ENCODE peak calls at places on chromosome 14, in ten cellular contexts. L is fibroblast of lung, C is cardiac muscle cell, I is GM23248, K is tibial artery, J is lung, U is stomach, D is adrenal gland, B is neural progenitor cell, Q is right cardiac atrium. P is an unnamed sample.

GRCh38 chr14:32075636-32076277 is 1.3 kb upstream of the ARHGAP5 start:
- DNase-seq in L (peak; percentile 31), C (peak; percentile 24), I (peak; percentile 87), K (peak; percentile 80), J (no peak), U (no peak), D (peak; percentile 65), B (peak; percentile 52), Q (no peak), P (peak; percentile 12)

GRCh38 chr14:53915364-53916014 is 41.1 kb downstream of the BMP4 start:
- DNase-seq in L (peak; percentile 16), C (peak; percentile 36), I (no peak), K (no peak), J (no peak), U (no peak), D (no peak), B (no peak), Q (no peak), P (no peak)

GRCh38 chr14:50320279-50320678 is 8.2 kb downstream of the DMAC2L start:
- DNase-seq in L (peak; percentile 65), C (peak; percentile 49), I (peak; percentile 92), K (no peak), J (no peak), U (no peak), D (no peak), B (no peak), Q (no peak), P (no peak)

GRCh38 chr14:64960762-64961276 is 11.3 kb downstream of the RAB15 start:
- DNase-seq in L (no peak), C (no peak), I (no peak), K (no peak), J (no peak), U (peak; percentile 85), D (no peak), B (peak; percentile 51), Q (peak; percentile 51), P (no peak)

GRCh38 chr14:77109656-77110055 is 11.6 kb downstream of the CIPC start:
- DNase-seq in L (no peak), C (no peak), I (no peak), K (no peak), J (no peak), U (no peak), D (no peak), B (no peak), Q (no peak), P (no peak)

GRCh38 chr14:24080888-24081738 is 9.8 kb downstream of the CPNE6 start:
- DNase-seq in L (no peak), C (peak; percentile 17), I (peak; percentile 61), K (peak; percentile 75), J (peak; percentile 73), U (peak; percentile 74), D (no peak), B (peak; percentile 78), Q (peak; percentile 81), P (peak; percentile 37)

GRCh38 chr14:58426819-58427288 is 477 bp downstream of the TIMM9 start:
- DNase-seq in L (peak; percentile 84), C (peak; percentile 80), I (peak; percentile 72), K (peak; percentile 74), J (peak; percentile 46), U (peak; percentile 42), D (peak; percentile 71), B (peak; percentile 85), Q (peak; percentile 81), P (peak; percentile 73)

GRCh38 chr14:45699451-45699850 is 446.4 kb upstream of the MIS18BP1 start:
- DNase-seq in L (no peak), C (no peak), I (no peak), K (no peak), J (no peak), U (no peak), D (peak; percentile 13), B (no peak), Q (no peak), P (no peak)

GRCh38 chr14:57962293-57962996 is 96.6 kb upstream of the SLC35F4 start:
- DNase-seq in L (no peak), C (no peak), I (no peak), K (no peak), J (no peak), U (no peak), D (no peak), B (peak; percentile 94), Q (no peak), P (peak; percentile 55)

GRCh38 chr14:85711620-85712019 is 181.7 kb downstream of the FLRT2 start:
- DNase-seq in L (no peak), C (no peak), I (no peak), K (no peak), J (no peak), U (no peak), D (no peak), B (no peak), Q (no peak), P (no peak)

GRCh38 chr14:60102389-60102788 is 10.7 kb downstream of the PCNX4 start:
- DNase-seq in L (peak; percentile 93), C (peak; percentile 89), I (peak; percentile 95), K (no peak), J (no peak), U (no peak), D (no peak), B (no peak), Q (no peak), P (no peak)

GRCh38 chr14:30417121-30417520 is 141.8 kb upstream of the G2E3 start:
- DNase-seq in L (no peak), C (no peak), I (peak; percentile 46), K (no peak), J (no peak), U (no peak), D (no peak), B (no peak), Q (no peak), P (no peak)

GRCh38 chr14:99158150-99158549 is 113.8 kb downstream of the BCL11B start:
- DNase-seq in L (no peak), C (no peak), I (no peak), K (no peak), J (no peak), U (no peak), D (no peak), B (no peak), Q (no peak), P (peak; percentile 38)

GRCh38 chr14:74508292-74508731 is 14.7 kb downstream of the ISCA2 start:
- DNase-seq in L (no peak), C (no peak), I (peak; percentile 39), K (no peak), J (no peak), U (no peak), D (no peak), B (peak; percentile 77), Q (peak; percentile 39), P (no peak)

GRCh38 chr14:74616507-74616906 is 4.5 kb upstream of the LTBP2 start:
- DNase-seq in L (peak; percentile 74), C (peak; percentile 73), I (peak; percentile 96), K (no peak), J (no peak), U (no peak), D (peak; percentile 45), B (no peak), Q (no peak), P (peak; percentile 57)

GRCh38 chr14:63565448-63565847 is 22.3 kb upstream of the PPP2R5E start:
- DNase-seq in L (no peak), C (no peak), I (no peak), K (no peak), J (no peak), U (no peak), D (no peak), B (no peak), Q (no peak), P (no peak)

DNA sequence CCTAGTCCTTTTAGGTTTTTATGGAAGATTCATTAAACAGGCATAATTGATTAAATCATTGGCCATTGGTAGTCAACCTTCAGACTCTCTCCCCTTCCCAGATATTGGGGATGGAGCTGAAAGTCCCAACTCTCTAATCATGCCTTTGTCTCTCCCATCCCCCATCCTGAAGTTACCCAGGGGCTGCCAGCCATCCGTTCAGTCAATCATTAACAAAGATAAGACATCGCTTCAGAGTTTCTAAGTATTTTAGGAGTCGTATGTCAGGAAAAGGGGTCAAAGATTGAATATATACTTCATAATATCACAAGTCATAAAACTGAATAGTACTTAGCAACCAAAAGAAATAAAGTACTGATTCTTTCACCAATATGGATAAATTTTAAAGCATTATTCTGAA is 414.6 kb downstream of the DAD1 start:
- DNase-seq in L (no peak), C (no peak), I (no peak), K (no peak), J (no peak), U (no peak), D (no peak), B (no peak), Q (no peak), P (no peak)
- H3K4me1 ChIP-seq in L (no peaks in the 10 kb centered on the region), C (no peaks in the 10 kb centered on the region), I (no peaks in the 10 kb centered on the region), K (no peaks in the 10 kb centered on the region), J (no peaks in the 10 kb centered on the region), U (no peaks in the 10 kb centered on the region), D (no peaks in the 10 kb centered on the region), B (no peaks in the 10 kb centered on the region), Q (peaks cover 4% of the 10 kb centered on the region), P (no peaks in the 10 kb centered on the region)

DNA sequence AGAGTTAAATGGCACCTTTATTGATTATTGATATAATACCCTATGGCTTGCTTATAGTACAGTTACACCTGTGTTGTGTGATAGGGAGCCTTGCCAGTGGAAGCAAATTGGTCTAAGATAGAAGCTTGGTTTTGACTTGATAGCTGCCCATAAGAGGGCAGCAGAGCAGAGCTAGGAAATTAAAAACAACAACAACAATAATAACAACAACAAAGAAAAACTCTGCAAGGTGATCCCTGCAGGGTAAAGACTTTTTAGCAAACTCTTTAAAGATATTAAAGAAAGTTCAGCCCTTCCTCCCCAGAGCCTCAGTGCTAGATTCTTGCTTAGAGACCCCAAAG is 18.0 kb upstream of the RNASE10 start:
- DNase-seq in L (no peak), C (no peak), I (no peak), K (no peak), J (no peak), U (no peak), D (no peak), B (no peak), Q (no peak), P (no peak)
- H3K4me1 ChIP-seq in L (no peaks in the 10 kb centered on the region), C (peaks cover 3% of the 10 kb centered on the region), I (no peaks in the 10 kb centered on the region), K (no peaks in the 10 kb centered on the region), J (no peaks in the 10 kb centered on the region), U (no peaks in the 10 kb centered on the region), D (no peaks in the 10 kb centered on the region), B (peaks cover 2% of the 10 kb centered on the region), Q (no peaks in the 10 kb centered on the region), P (no peaks in the 10 kb centered on the region)

GRCh38 chr14:56150645-56151345 is 32.6 kb downstream of the PELI2 start:
- DNase-seq in L (no peak), C (no peak), I (no peak), K (no peak), J (no peak), U (no peak), D (no peak), B (no peak), Q (no peak), P (no peak)
- H3K4me1 ChIP-seq in L (peaks cover 2% of the 10 kb centered on the region), C (no peaks in the 10 kb centered on the region), I (peaks cover 9% of the 10 kb centered on the region), K (no peaks in the 10 kb centered on the region), J (peaks cover 5% of the 10 kb centered on the region), U (peaks cover 16% of the 10 kb centered on the region), D (no peaks in the 10 kb centered on the region), B (peaks cover 29% of the 10 kb centered on the region), Q (peaks cover 4% of the 10 kb centered on the region), P (no peaks in the 10 kb centered on the region)

DNA sequence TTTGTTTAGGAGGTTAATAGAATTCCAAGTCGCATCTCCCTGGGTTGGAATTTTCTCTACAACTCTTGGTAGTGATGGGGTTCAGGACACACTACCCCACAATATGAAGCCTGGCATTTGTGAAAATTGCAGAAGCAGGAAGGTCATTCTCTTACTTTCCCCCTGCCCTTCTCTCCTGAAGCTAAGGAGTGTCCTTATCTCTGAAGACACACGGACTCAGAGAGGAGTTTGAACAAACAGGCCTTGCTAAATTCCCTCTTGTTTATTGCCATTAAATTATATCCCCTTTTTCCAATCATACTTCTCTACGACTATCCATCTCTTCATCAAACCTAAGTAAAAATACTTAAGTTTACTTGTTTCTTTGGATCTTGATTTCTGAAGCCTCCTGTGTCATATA is 443.0 kb downstream of the RAD51B start:
- DNase-seq in L (no peak), C (no peak), I (no peak), K (no peak), J (no peak), U (no peak), D (no peak), B (no peak), Q (no peak), P (no peak)
- H3K4me1 ChIP-seq in L (no peaks in the 10 kb centered on the region), C (peaks cover 20% of the 10 kb centered on the region), I (peaks cover 4% of the 10 kb centered on the region), K (no peaks in the 10 kb centered on the region), J (peaks cover 3% of the 10 kb centered on the region), U (no peaks in the 10 kb centered on the region), D (no peaks in the 10 kb centered on the region), B (peaks cover 62% of the 10 kb centered on the region), Q (no peaks in the 10 kb centered on the region), P (peaks cover 19% of the 10 kb centered on the region)

P was measured in A673.